ENCODE peak calls at places on chromosomes 5 and 9, in eight cellular contexts. U, T, V, R, C, O, I and X are unnamed samples.

GRCh38 chr9:129209109-129209508 is 31.0 kb upstream of the IER5L start:
- DNase-seq in U (no peak), T (no peak), V (no peak), R (peak; percentile 45), C (no peak), O (no peak), I (no peak), X (no peak)

GRCh38 chr9:104269996-104270963 is 176.2 kb downstream of the SMC2 start:
- DNase-seq in U (no peak), T (no peak), V (no peak), R (no peak), C (no peak), O (no peak), I (no peak), X (no peak)

GRCh38 chr5:36242534-36243144 is 914 bp upstream of the NADK2 start:
- DNase-seq in U (peak; percentile 12), T (peak; percentile 45), V (no peak), R (no peak), C (no peak), O (no peak), I (no peak), X (no peak)

GRCh38 chr5:145110826-145111225 is 724.3 kb downstream of the PRELID2 start:
- DNase-seq in U (no peak), T (no peak), V (no peak), R (no peak), C (no peak), O (no peak), I (no peak), X (no peak)

GRCh38 chr9:124018731-124019697 is 7.4 kb downstream of the LHX2 start:
- DNase-seq in U (no peak), T (no peak), V (no peak), R (peak; percentile 53), C (no peak), O (no peak), I (no peak), X (no peak)

GRCh38 chr5:168455201-168455600 is 31.1 kb upstream of the RARS1 start:
- DNase-seq in U (no peak), T (no peak), V (no peak), R (no peak), C (no peak), O (no peak), I (no peak), X (no peak)

GRCh38 chr9:129826344-129826743 is 2.4 kb upstream of the TOR1A start:
- DNase-seq in U (no peak), T (no peak), V (no peak), R (no peak), C (no peak), O (no peak), I (no peak), X (no peak)

GRCh38 chr9:112283854-112284253 is 49.6 kb downstream of the PTBP3 start:
- DNase-seq in U (no peak), T (no peak), V (no peak), R (no peak), C (no peak), O (no peak), I (no peak), X (no peak)

GRCh38 chr9:98406469-98406868 is 151.0 kb upstream of the TBC1D2 start:
- DNase-seq in U (no peak), T (no peak), V (no peak), R (no peak), C (no peak), O (no peak), I (peak; percentile 22), X (no peak)

GRCh38 chr9:36594228-36594627 is 21.5 kb downstream of the MELK start:
- DNase-seq in U (no peak), T (no peak), V (no peak), R (no peak), C (no peak), O (no peak), I (no peak), X (no peak)

GRCh38 chr5:133801955-133802751 is 166.3 kb downstream of the C5orf15 start:
- DNase-seq in U (no peak), T (no peak), V (peak; percentile 19), R (no peak), C (no peak), O (peak; percentile 61), I (no peak), X (no peak)

GRCh38 chr9:31100311-31100710 is 1284.1 kb upstream of the ACO1 start:
- DNase-seq in U (no peak), T (no peak), V (no peak), R (no peak), C (no peak), O (no peak), I (no peak), X (no peak)

GRCh38 chr5:96885518-96886338 is 9.4 kb downstream of the ERAP2 start:
- DNase-seq in U (peak; percentile 19), T (peak; percentile 19), V (peak; percentile 37), R (no peak), C (no peak), O (no peak), I (no peak), X (no peak)

GRCh38 chr5:57600321-57600720 is 117.7 kb upstream of the ACTBL2 start:
- DNase-seq in U (no peak), T (no peak), V (peak; percentile 12), R (no peak), C (no peak), O (no peak), I (no peak), X (no peak)

GRCh38 chr5:103232393-103232999 is 26.1 kb upstream of the MACIR start:
- DNase-seq in U (peak; percentile 27), T (peak; percentile 34), V (peak; percentile 29), R (no peak), C (no peak), O (no peak), I (no peak), X (peak; percentile 39)

GRCh38 chr9:13975628-13976250 is 338.2 kb downstream of the NFIB start:
- DNase-seq in U (no peak), T (no peak), V (no peak), R (no peak), C (no peak), O (no peak), I (no peak), X (no peak)

GRCh38 chr5:179314606-179315355 is 30.5 kb downstream of the ADAMTS2 start:
- DNase-seq in U (no peak), T (no peak), V (no peak), R (peak; percentile 3), C (no peak), O (no peak), I (peak; percentile 71), X (no peak)

GRCh38 chr5:90446961-90447360 is 27.6 kb downstream of the MBLAC2 start:
- DNase-seq in U (no peak), T (no peak), V (no peak), R (no peak), C (no peak), O (no peak), I (no peak), X (no peak)

GRCh38 chr5:91170266-91170665 is 212.9 kb downstream of the ARRDC3 start:
- DNase-seq in U (no peak), T (no peak), V (peak; percentile 42), R (no peak), C (peak; percentile 67), O (no peak), I (no peak), X (no peak)

GRCh38 chr5:43609752-43610151 is 6.8 kb downstream of the NNT start:
- DNase-seq in U (peak; percentile 46), T (no peak), V (peak; percentile 11), R (no peak), C (no peak), O (no peak), I (no peak), X (no peak)

GRCh38 chr5:18881615-18882014 is 1106.4 kb downstream of the CDH18 start:
- DNase-seq in U (no peak), T (no peak), V (no peak), R (no peak), C (no peak), O (no peak), I (no peak), X (no peak)

GRCh38 chr5:84817953-84818352 is 433.3 kb upstream of the EDIL3 start:
- DNase-seq in U (no peak), T (no peak), V (no peak), R (no peak), C (no peak), O (no peak), I (no peak), X (no peak)

GRCh38 chr9:131405858-131406566 is 12.1 kb downstream of the PRRC2B start:
- DNase-seq in U (no peak), T (no peak), V (no peak), R (no peak), C (no peak), O (peak; percentile 41), I (no peak), X (no peak)